ENCODE peak calls at places on chromosome 15, in ten cellular contexts. C is naive thymus-derived CD8-positive, alpha-beta T cell; E is T-helper 9 cell; Y is skeletal muscle cell; T is activated CD4-positive, alpha-beta T cell treated with anti-CD3 and anti-CD28 coated beads, Interleukin-2, amount 10 ng/mL, durations not matched to agents 7 days and 5 days; W is progenitor cell of endocrine pancreas; Q is dorsolateral prefrontal cortex; Z is H4; V is stimulated activated CD4-positive, alpha-beta T cell treated with anti-CD3 and anti-CD28 coated beads, Interleukin-15, amount 100 ng/mL, for 1 hour; K is colonic mucosa. J is an unnamed sample.

GRCh38 chr15:70584838-70585706 is 178.3 kb downstream of the UACA start:
- DNase-seq in T (no peak), C (peak), V (peak), W (peak), Q (no peak), Y (no peak), Z (no peak), E (peak), K (no peak), J (peak)

GRCh38 chr15:68354923-68355322 is 77.0 kb downstream of the ITGA11 start:
- DNase-seq in Z (peak), T (no peak), Q (no peak), W (no peak), Y (peak), K (no peak), V (no peak), C (no peak), E (no peak), J (peak)

GRCh38 chr15:51089699-51090098 is 5.0 kb downstream of the TNFAIP8L3 start:
- DNase-seq in Z (no peak), C (no peak), K (no peak), T (no peak), E (no peak), V (no peak), Y (no peak), W (no peak), Q (no peak), J (no peak)

GRCh38 chr15:41284425-41285177 is 47.8 kb downstream of the OIP5 start:
- DNase-seq in C (peak), K (peak), Q (peak), V (no peak), T (no peak), W (no peak), E (no peak), Z (no peak), Y (no peak), J (peak)

GRCh38 chr15:57728436-57728835 is 21.9 kb downstream of the POLR2M start:
- DNase-seq in Y (no peak), V (no peak), K (no peak), T (no peak), E (no peak), W (no peak), Q (no peak), C (no peak), Z (no peak), J (no peak)

GRCh38 chr15:45573961-45574629 is 13.1 kb upstream of the BLOC1S6 start:
- DNase-seq in Z (peak), C (peak), E (peak), Q (no peak), Y (no peak), W (peak), K (no peak), V (no peak), T (no peak), J (peak)

GRCh38 chr15:74960286-74960685 is 3.7 kb upstream of the RPP25 start:
- DNase-seq in Y (no peak), K (no peak), W (no peak), Z (no peak), Q (no peak), V (no peak), T (no peak), C (no peak), E (no peak), J (no peak)

GRCh38 chr15:62482715-62483429 is 317.8 kb upstream of the C2CD4B start:
- DNase-seq in Z (peak), C (no peak), T (peak), K (no peak), Q (no peak), Y (no peak), V (no peak), W (no peak), E (no peak), J (peak)

GRCh38 chr15:36753173-36753572 is 173.7 kb downstream of the CDIN1 start:
- DNase-seq in Q (no peak), Z (no peak), K (no peak), Y (no peak), W (no peak), E (no peak), C (no peak), V (no peak), T (no peak), J (no peak)

GRCh38 chr15:74179101-74179841 is 5.8 kb downstream of the ISLR start:
- DNase-seq in T (no peak), E (no peak), Q (no peak), C (no peak), K (no peak), Z (peak), W (no peak), Y (no peak), V (no peak), J (no peak)

GRCh38 chr15:101615986-101616848 is 36.0 kb downstream of the TM2D3 start:
- DNase-seq in Y (no peak), E (no peak), V (no peak), T (no peak), K (peak), Z (peak), W (no peak), C (no peak), Q (no peak), J (peak)

GRCh38 chr15:73822998-73823397 is 50.4 kb upstream of the TBC1D21 start:
- DNase-seq in V (no peak), Z (no peak), T (no peak), W (no peak), C (no peak), Q (no peak), Y (no peak), E (no peak), K (no peak), J (no peak)

GRCh38 chr15:56759450-56759845 is 26.1 kb upstream of the ZNF280D start:
- DNase-seq in E (no peak), T (no peak), W (no peak), Q (no peak), C (no peak), V (no peak), K (no peak), Z (peak), Y (peak), J (no peak)

GRCh38 chr15:63466378-63467192 is 37.8 kb upstream of the USP3 start:
- DNase-seq in Q (peak), Y (no peak), W (no peak), V (no peak), Z (peak), K (peak), C (peak), T (peak), E (peak), J (peak)

GRCh38 chr15:37877851-37878577 is 56.4 kb upstream of the TMCO5A start:
- DNase-seq in Z (peak), Y (peak), W (no peak), C (no peak), E (no peak), K (no peak), T (no peak), V (no peak), Q (no peak), J (no peak)

GRCh38 chr15:76345880-76346665 is 9.5 kb downstream of the ISL2 start:
- DNase-seq in W (no peak), C (no peak), Y (no peak), Z (no peak), K (peak), V (no peak), Q (no peak), E (no peak), T (no peak), J (peak)

GRCh38 chr15:78810377-78811123 is 714 bp downstream of the ADAMTS7 start:
- DNase-seq in Y (no peak), Z (no peak), E (no peak), Q (no peak), T (no peak), W (peak), K (peak), V (no peak), C (peak), J (no peak)

GRCh38 chr15:45112592-45113379 is 1.2 kb downstream of the DUOX2 start:
- DNase-seq in Y (no peak), Z (no peak), C (no peak), V (no peak), W (no peak), T (no peak), E (no peak), Q (no peak), K (no peak), J (no peak)

J was measured in HepG2.